ENCODE peak calls at places on chromosomes 2 and 18, in eight cellular contexts. A, F, B, Z, S, V, R and E are unnamed samples.

GRCh38 chr2:202193881-202194353 is 44.5 kb downstream of the SUMO1 start:
- DNase-seq in V (no peak), F (no peak), Z (no peak), S (no peak), A (no peak), R (no peak), B (no peak), E (no peak)

GRCh38 chr2:166357068-166357949 is 18.4 kb downstream of the SCN9A start:
- DNase-seq in A (no peak), V (no peak), R (no peak), Z (no peak), B (no peak), S (no peak), F (no peak), E (no peak)

GRCh38 chr18:35032113-35032512 is 9.1 kb upstream of the MAPRE2 start:
- DNase-seq in B (no peak), S (no peak), V (no peak), R (no peak), A (no peak), F (no peak), Z (no peak), E (no peak)

GRCh38 chr18:48453330-48454063 is 44.3 kb upstream of the ZBTB7C start:
- DNase-seq in Z (no peak), S (no peak), A (peak; percentile 84), F (no peak), V (no peak), R (no peak), B (no peak), E (no peak)

GRCh38 chr18:22113144-22113813 is 56.1 kb upstream of the GATA6 start:
- DNase-seq in A (no peak), B (no peak), Z (no peak), S (no peak), R (no peak), V (no peak), F (peak; percentile 71), E (no peak)

GRCh38 chr18:45361148-45361851 is 254.0 kb upstream of the SLC14A2 start:
- DNase-seq in R (no peak), Z (no peak), F (no peak), A (no peak), S (no peak), V (no peak), B (no peak), E (peak; percentile 83)

GRCh38 chr2:55636831-55637230 is 19.4 kb upstream of the PPP4R3B start:
- DNase-seq in Z (no peak), V (no peak), A (no peak), R (no peak), S (no peak), F (no peak), B (no peak), E (no peak)

GRCh38 chr2:11583203-11583752 is 49.4 kb downstream of the GREB1 start:
- DNase-seq in V (no peak), Z (no peak), R (no peak), B (no peak), A (no peak), F (no peak), S (no peak), E (no peak)

GRCh38 chr2:120150040-120150482 is 73.1 kb downstream of the TMEM185B start:
- DNase-seq in R (no peak), V (no peak), B (no peak), A (no peak), Z (no peak), F (no peak), S (no peak), E (no peak)

GRCh38 chr2:84924173-84925106 is 19.0 kb downstream of the TMSB10 start:
- DNase-seq in S (no peak), B (peak; percentile 56), A (peak; percentile 79), F (no peak), V (no peak), Z (no peak), R (peak; percentile 55), E (no peak)

DNA sequence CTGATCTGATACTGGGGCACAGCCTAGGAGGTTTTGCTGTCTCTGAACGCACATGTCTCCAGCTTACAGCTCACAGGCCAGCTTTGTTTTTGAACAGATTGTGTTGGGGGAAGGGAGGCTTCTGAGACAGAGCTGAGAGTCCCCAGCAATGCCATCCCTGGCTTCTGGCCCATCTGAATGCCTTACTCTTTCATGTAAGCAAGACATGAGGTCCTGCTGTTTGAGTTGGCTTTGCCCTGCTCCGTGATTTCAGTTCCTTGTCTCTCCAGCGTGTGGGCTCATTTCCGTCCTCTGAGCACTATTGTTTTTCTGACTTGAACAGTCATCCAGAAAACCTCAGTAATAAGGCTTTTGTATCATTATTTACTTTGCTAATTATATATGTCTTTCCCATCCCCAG is 194.9 kb upstream of the TNP1 start:
- DNase-seq in F (no peak), R (no peak), V (no peak), Z (no peak), B (no peak), S (no peak), A (no peak), E (no peak)
- TF ChIP-seq CTCF in F (no peak), R (no peak), V (no peak), Z (no peak), B (no peak), S (no peak), A (no peak), E (no peak)

DNA sequence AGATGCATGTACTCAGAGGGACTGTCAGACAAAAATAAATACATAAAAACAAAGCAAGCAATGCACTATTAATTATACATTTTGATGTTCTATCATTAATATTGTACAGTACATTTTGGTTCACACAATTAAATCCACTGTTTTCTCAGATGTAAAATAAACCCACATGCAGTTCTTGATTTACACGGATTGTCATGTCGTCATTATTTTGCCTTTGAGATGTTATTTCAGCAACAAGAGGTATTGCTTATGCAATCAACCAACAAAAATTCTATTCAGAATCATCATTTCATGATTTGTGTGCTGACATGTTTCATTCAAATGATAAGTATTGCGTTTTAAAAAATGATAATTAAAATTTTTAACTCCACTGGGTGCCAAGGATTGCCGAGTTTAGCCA is 79.2 kb downstream of the TSHZ1 start:
- DNase-seq in R (no peak), V (no peak), F (no peak), B (no peak), S (no peak), A (no peak), Z (no peak), E (no peak)
- TF ChIP-seq CTCF in R (no peak), V (no peak), F (no peak), B (no peak), S (no peak), A (no peak), Z (no peak), E (no peak)

GRCh38 chr2:236521556-236521955 is 48.1 kb upstream of the ACKR3 start:
- DNase-seq in F (no peak), A (no peak), V (no peak), R (no peak), B (no peak), S (no peak), Z (no peak), E (no peak)
- TF ChIP-seq CTCF in F (no peak), A (no peak), V (no peak), R (no peak), B (no peak), S (no peak), Z (no peak), E (no peak)

GRCh38 chr2:49367003-49367402 is 212.7 kb upstream of the FSHR start:
- DNase-seq in R (no peak), F (no peak), S (no peak), Z (no peak), B (no peak), A (no peak), V (no peak), E (no peak)

GRCh38 chr2:49371302-49371701 is 217.0 kb upstream of the FSHR start:
- DNase-seq in A (no peak), R (no peak), V (no peak), F (no peak), S (no peak), B (no peak), Z (no peak), E (no peak)

GRCh38 chr2:49369650-49370049 is 215.3 kb upstream of the FSHR start:
- DNase-seq in V (no peak), F (no peak), A (no peak), S (no peak), Z (no peak), B (no peak), R (no peak), E (no peak)
- TF ChIP-seq CTCF in V (no peak), F (no peak), A (no peak), S (no peak), Z (no peak), B (no peak), R (no peak), E (no peak)

GRCh38 chr2:83602753-83603152 is 856.3 kb downstream of the SUCLG1 start:
- DNase-seq in B (no peak), F (no peak), V (no peak), Z (no peak), A (no peak), S (no peak), R (no peak), E (no peak)
- TF ChIP-seq CTCF in B (no peak), F (no peak), V (no peak), Z (no peak), A (peak; percentile 15), S (no peak), R (no peak), E (no peak)

DNA sequence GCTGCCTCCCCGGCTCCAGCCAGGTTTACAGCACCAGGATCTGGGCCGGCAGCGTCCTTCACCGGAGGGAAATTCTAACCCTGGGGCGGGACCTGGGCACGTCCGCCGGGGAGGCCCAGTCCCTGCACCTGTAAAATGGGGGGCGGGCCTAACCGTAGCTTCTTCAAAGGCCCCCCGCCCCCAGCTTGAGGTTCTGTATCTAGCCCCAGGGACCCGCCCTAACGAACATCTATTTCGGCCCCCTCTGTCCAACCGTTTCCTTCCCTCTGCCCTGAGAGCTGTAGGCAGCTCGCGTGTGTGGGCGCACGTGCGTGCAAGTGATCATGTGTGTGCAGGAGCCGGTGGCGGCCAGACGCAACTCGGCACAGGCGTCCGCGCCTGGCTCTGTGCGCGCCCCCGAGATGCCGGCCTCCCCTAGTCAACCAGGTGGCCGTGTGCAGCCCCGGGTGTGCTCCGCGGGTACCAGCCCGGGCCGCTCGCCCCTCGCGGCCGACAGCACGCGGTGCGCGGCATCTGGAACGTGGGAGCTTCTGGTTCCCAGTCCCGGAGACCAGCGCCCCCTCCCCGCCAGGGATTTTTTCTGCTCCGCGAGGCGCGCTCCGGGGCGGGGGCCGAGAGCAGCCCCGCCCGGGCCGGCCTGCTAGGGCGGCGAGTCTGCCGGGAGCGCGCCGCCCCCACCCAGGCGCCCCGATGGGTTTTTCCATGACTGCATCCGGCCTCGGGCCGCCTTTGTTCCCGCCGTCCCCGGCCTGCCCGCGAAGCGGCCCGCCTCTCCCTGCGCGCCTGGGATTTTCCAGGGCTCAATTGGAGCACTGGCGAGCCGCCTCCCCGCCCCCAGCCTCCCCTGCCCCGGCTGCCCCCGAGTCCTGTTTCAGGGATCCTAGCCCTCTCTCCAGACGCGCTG is 21.2 kb downstream of the TEX44 start:
- DNase-seq in F (peak; percentile 88), B (peak; percentile 82), V (peak; percentile 74), S (peak; percentile 86), A (peak; percentile 71), Z (peak; percentile 90), R (peak; percentile 87), E (no peak)
- TF ChIP-seq CTCF in F (peak; percentile 43), B (no peak), V (no peak), S (peak; percentile 19), A (peak; percentile 13), Z (peak; percentile 46), R (peak; percentile 38), E (no peak)